ENCODE peak calls at places on chromosomes 4 and X, in four cellular contexts. F is tibial nerve, Q is ovary, I is H9. V is an unnamed sample.

GRCh38 chr4:2923141-2923551 is 40.1 kb downstream of the NOP14 start:
- DNase-seq in Q (no peak), I (no peak), F (no peak), V (no peak)

GRCh38 chr4:165723051-165723805 is 149.8 kb upstream of the TLL1 start:
- DNase-seq in Q (no peak), I (no peak), F (no peak), V (no peak)

GRCh38 chr4:30642520-30642919 is 77.6 kb upstream of the PCDH7 start:
- DNase-seq in Q (no peak), I (no peak), F (no peak), V (no peak)

GRCh38 chr4:185003596-185004351 is 14.5 kb upstream of the HELT start:
- DNase-seq in F (no peak), Q (no peak), I (no peak), V (no peak)

GRCh38 chrX:3638280-3638873 is 75.1 kb downstream of the PRKX start:
- DNase-seq in I (no peak), F (peak; percentile 14), Q (no peak), V (no peak)

GRCh38 chr4:8473198-8473919 is 32.8 kb downstream of the TRMT44 start:
- DNase-seq in F (no peak), I (peak; percentile 24), Q (peak; percentile 82), V (no peak)

GRCh38 chr4:127922226-127922625 is 41.5 kb downstream of the PLK4 start:
- DNase-seq in Q (no peak), F (no peak), I (no peak), V (no peak)

GRCh38 chr4:1593881-1594345 is 90.2 kb downstream of the FAM53A start:
- DNase-seq in Q (no peak), I (no peak), F (no peak), V (no peak)

GRCh38 chrX:30748337-30748960 is 95.2 kb downstream of the GK start:
- DNase-seq in I (no peak), Q (no peak), F (no peak), V (no peak)

GRCh38 chr4:108884596-108884995 is 121.7 kb upstream of the ETNPPL start:
- DNase-seq in Q (no peak), I (no peak), F (no peak), V (no peak)

GRCh38 chr4:170093978-170094377 is 4.2 kb upstream of the AADAT start:
- DNase-seq in Q (no peak), I (no peak), F (no peak), V (no peak)

GRCh38 chr4:4606321-4606720 is 64.5 kb upstream of the STX18 start:
- DNase-seq in Q (no peak), I (no peak), F (no peak), V (no peak)

GRCh38 chr4:76601791-76602190 is 166.8 kb downstream of the SHROOM3 start:
- DNase-seq in F (no peak), Q (no peak), I (no peak), V (no peak)

GRCh38 chr4:119105605-119106004 is 30.0 kb upstream of the MYOZ2 start:
- DNase-seq in I (no peak), Q (no peak), F (no peak), V (no peak)

GRCh38 chrX:78650906-78651437 is 8.2 kb downstream of the RTL3 start:
- DNase-seq in F (no peak), Q (no peak), I (no peak), V (no peak)
- H3K27ac ChIP-seq in F (no peak overlapping the region), Q (no peak overlapping the region), I (no peak overlapping the region), V (no peak overlapping the region)

DNA sequence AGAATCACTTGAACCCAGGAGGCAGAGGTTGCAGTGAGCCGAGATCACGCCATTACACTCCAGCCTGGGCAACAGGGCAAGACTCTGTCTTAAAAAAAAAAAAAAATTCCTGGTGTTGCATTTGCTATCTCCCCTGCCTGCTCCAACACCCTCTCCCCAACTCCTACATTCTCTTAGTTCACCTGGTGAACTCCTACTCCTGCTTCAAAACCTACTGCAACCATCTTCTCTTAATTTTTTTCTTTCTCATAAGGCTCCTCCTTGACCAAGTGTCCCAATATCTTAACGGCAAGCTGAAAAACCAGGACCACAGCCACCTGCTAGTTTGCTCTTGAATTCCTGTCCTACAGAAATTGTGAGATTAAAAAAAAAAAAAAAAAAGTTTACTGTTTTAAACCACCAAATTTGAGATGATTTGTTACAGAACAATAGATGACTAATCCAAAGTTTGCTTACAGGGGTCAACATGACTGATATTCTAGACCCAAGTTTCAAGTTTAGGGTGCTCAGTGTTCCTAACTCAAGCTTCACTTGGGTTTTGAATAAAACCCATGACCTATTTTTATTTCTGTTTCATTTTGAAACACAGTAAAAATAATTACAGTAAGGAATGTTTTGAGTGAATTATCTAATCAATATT is 13.1 kb upstream of the ANXA5 start:
- DNase-seq in F (no peak), Q (no peak), I (no peak), V (no peak)
- H3K27ac ChIP-seq in F (no peak overlapping the region), Q (no peak overlapping the region), I (no peak overlapping the region), V (peak overlapping the region; percentile 80)

DNA sequence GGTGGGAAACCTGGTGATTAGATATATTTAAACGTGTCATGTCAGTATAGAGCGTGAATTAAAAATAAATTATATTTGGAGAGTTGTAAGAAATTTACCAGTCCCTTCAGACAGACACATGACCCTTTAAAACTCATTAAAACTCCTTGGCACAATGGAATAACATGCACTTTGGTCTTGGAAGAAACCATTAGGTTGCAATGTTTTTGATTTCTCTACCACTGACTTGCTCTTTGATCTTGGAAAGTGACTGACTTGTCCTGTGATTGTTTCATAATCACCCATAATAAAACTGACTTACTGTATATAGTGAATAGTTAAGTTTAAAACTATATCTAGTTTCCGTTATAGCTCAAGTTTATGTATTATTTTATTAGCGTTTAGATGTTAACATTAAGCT is 35.8 kb downstream of the FHL1 start:
- DNase-seq in I (no peak), F (no peak), Q (no peak), V (no peak)
- H3K27ac ChIP-seq in I (no peak overlapping the region), F (no peak overlapping the region), Q (no peak overlapping the region), V (no peak overlapping the region)

DNA sequence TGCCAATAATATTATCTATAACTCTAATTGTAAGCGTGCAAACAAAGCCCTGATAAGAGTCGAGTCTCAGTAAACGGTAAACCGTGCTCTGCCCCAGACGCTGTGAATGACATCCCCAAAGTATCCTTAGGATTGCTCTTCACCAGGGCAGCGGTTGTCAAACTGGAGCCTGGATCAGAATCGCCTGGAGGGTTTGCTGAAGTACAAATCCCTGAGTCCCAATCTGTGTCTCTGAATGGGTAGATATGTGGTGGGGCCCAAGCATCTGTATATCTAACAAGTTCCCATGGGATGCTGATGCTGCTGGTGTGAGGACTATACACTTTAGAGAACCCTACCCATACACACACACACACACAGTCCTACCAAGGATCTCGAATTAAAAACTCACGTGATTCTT is 813 bp upstream of the APBB2 start:
- DNase-seq in I (no peak), F (no peak), Q (no peak), V (no peak)
- H3K27ac ChIP-seq in I (no peak overlapping the region), F (peak overlapping the region; percentile 75), Q (no peak overlapping the region), V (peak overlapping the region; percentile 79)

DNA sequence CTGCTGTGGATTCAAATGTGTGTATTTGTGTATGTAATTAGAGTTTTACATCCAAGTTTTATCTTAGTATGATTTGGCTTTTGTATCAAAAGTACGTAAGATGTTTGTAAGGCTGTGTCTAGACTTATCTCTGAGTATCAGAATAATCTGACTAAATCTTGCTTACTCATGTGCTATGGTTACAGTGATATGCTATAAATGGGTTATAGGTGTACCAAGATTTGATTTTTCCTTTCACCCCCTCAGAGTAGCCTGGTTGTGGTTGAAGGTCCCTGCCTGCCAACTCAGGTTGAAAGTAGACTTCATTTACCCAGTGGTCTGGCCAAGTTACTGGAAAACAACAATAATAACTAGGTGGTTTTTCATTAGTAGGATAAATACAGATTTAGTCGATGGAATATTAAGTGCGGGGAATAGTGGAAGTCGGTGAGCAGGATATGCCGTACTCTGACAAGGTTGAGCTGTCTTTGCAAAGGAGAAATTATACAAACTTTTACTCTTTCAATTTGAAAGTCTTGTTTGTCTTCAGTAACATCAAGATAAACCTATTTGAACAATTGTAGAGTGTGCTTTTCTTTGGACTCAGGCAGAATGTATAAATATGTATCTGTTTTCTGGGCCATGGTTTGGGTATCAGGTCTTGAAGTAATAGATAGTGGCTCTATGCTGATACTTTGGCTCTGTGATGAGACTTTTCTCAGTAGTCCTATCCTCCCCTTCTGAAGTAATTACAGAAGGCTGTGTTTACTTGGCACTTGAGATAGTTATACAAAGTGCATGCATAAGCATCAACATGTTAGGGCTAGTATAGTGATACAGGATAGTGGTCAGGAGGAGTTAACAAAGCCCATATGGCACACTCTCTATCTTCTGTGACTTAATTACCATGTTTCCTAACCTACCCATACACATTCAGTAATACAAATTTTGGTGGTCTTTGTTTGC is 23.7 kb downstream of the BMP2K start:
- DNase-seq in Q (no peak), F (no peak), I (no peak), V (no peak)
- H3K27ac ChIP-seq in Q (no peak overlapping the region), F (no peak overlapping the region), I (no peak overlapping the region), V (no peak overlapping the region)

V was measured in RWPE2.